ENCODE peak calls at places on chromosomes 2 and 18, in five cellular contexts. One of them, this sample, is unnamed.

GRCh38 chr2:229586746-229587705 is 127.3 kb downstream of the DNER start:
- DNase-seq in cardiac muscle cell: peak
- DNase-seq in bronchial epithelial cell: peak
- DNase-seq in fibroblast of pulmonary artery: peak
- DNase-seq in tibial nerve: peak
- DNase-seq in this sample: peak

GRCh38 chr2:11745613-11746375 is 638 bp upstream of the LPIN1 start:
- DNase-seq in cardiac muscle cell: no peak
- DNase-seq in tibial nerve: no peak
- DNase-seq in fibroblast of pulmonary artery: no peak
- DNase-seq in bronchial epithelial cell: no peak
- DNase-seq in this sample: no peak

GRCh38 chr2:241558532-241559488 is at the start of gene BOK:
- DNase-seq in bronchial epithelial cell: peak
- DNase-seq in fibroblast of pulmonary artery: peak
- DNase-seq in tibial nerve: no peak
- DNase-seq in cardiac muscle cell: peak
- DNase-seq in this sample: no peak

GRCh38 chr18:62715829-62716678 is 713 bp downstream of the PHLPP1 start:
- DNase-seq in fibroblast of pulmonary artery: peak
- DNase-seq in cardiac muscle cell: peak
- DNase-seq in bronchial epithelial cell: peak
- DNase-seq in tibial nerve: no peak
- DNase-seq in this sample: no peak

GRCh38 chr18:47936975-47937374 is 6.5 kb upstream of the SMAD2 start:
- DNase-seq in bronchial epithelial cell: no peak
- DNase-seq in fibroblast of pulmonary artery: no peak
- DNase-seq in cardiac muscle cell: no peak
- DNase-seq in tibial nerve: no peak
- DNase-seq in this sample: peak

GRCh38 chr2:130334026-130334425 is 8.7 kb upstream of the IMP4 start:
- DNase-seq in cardiac muscle cell: no peak
- DNase-seq in tibial nerve: no peak
- DNase-seq in bronchial epithelial cell: no peak
- DNase-seq in fibroblast of pulmonary artery: no peak
- DNase-seq in this sample: no peak

GRCh38 chr2:109225170-109225775 is 96.3 kb downstream of the SH3RF3 start:
- DNase-seq in fibroblast of pulmonary artery: no peak
- DNase-seq in tibial nerve: no peak
- DNase-seq in cardiac muscle cell: no peak
- DNase-seq in bronchial epithelial cell: no peak
- DNase-seq in this sample: no peak

GRCh38 chr2:235406420-235406819 is 87.4 kb upstream of the AGAP1 start:
- DNase-seq in tibial nerve: no peak
- DNase-seq in bronchial epithelial cell: no peak
- DNase-seq in fibroblast of pulmonary artery: no peak
- DNase-seq in cardiac muscle cell: no peak
- DNase-seq in this sample: no peak

GRCh38 chr18:13452448-13452811 is 233.9 kb downstream of the LDLRAD4 start:
- DNase-seq in bronchial epithelial cell: peak
- DNase-seq in cardiac muscle cell: no peak
- DNase-seq in tibial nerve: no peak
- DNase-seq in fibroblast of pulmonary artery: peak
- DNase-seq in this sample: no peak

GRCh38 chr2:186784930-186785329 is 64.0 kb downstream of the ZSWIM2 start:
- DNase-seq in cardiac muscle cell: no peak
- DNase-seq in fibroblast of pulmonary artery: no peak
- DNase-seq in tibial nerve: no peak
- DNase-seq in bronchial epithelial cell: no peak
- DNase-seq in this sample: no peak

GRCh38 chr2:101406867-101407266 is 19.6 kb upstream of the CREG2 start:
- DNase-seq in bronchial epithelial cell: peak
- DNase-seq in cardiac muscle cell: no peak
- DNase-seq in tibial nerve: no peak
- DNase-seq in fibroblast of pulmonary artery: peak
- DNase-seq in this sample: no peak

GRCh38 chr18:72543362-72544055 is 633 bp downstream of the CBLN2 start:
- DNase-seq in tibial nerve: no peak
- DNase-seq in fibroblast of pulmonary artery: no peak
- DNase-seq in bronchial epithelial cell: no peak
- DNase-seq in cardiac muscle cell: peak
- DNase-seq in this sample: no peak

GRCh38 chr2:160478660-160479059 is 14.9 kb downstream of the RBMS1 start:
- DNase-seq in tibial nerve: no peak
- DNase-seq in fibroblast of pulmonary artery: no peak
- DNase-seq in cardiac muscle cell: no peak
- DNase-seq in bronchial epithelial cell: no peak
- DNase-seq in this sample: no peak

GRCh38 chr18:44411971-44412370 is 268.7 kb upstream of the SETBP1 start:
- DNase-seq in cardiac muscle cell: no peak
- DNase-seq in fibroblast of pulmonary artery: no peak
- DNase-seq in bronchial epithelial cell: no peak
- DNase-seq in tibial nerve: no peak
- DNase-seq in this sample: no peak

GRCh38 chr2:23381084-23381483 is 3.9 kb upstream of the KLHL29 start:
- DNase-seq in bronchial epithelial cell: peak
- DNase-seq in cardiac muscle cell: no peak
- DNase-seq in fibroblast of pulmonary artery: peak
- DNase-seq in tibial nerve: no peak
- DNase-seq in this sample: no peak

GRCh38 chr2:33213244-33213643 is 263.2 kb upstream of the RASGRP3 start:
- DNase-seq in fibroblast of pulmonary artery: peak
- DNase-seq in tibial nerve: no peak
- DNase-seq in bronchial epithelial cell: no peak
- DNase-seq in cardiac muscle cell: no peak
- DNase-seq in this sample: no peak

GRCh38 chr2:108139521-108139920 is 100.2 kb upstream of the SULT1C3 start:
- DNase-seq in fibroblast of pulmonary artery: peak
- DNase-seq in bronchial epithelial cell: peak
- DNase-seq in tibial nerve: no peak
- DNase-seq in cardiac muscle cell: peak
- DNase-seq in this sample: peak

GRCh38 chr2:39486071-39486470 is 49.0 kb upstream of the MAP4K3 start:
- DNase-seq in bronchial epithelial cell: no peak
- DNase-seq in fibroblast of pulmonary artery: no peak
- DNase-seq in tibial nerve: no peak
- DNase-seq in cardiac muscle cell: no peak
- DNase-seq in this sample: no peak

GRCh38 chr2:20451761-20452499 is 5.1 kb downstream of the RHOB start:
- DNase-seq in tibial nerve: no peak
- DNase-seq in fibroblast of pulmonary artery: peak
- DNase-seq in bronchial epithelial cell: no peak
- DNase-seq in cardiac muscle cell: no peak
- DNase-seq in this sample: no peak

GRCh38 chr2:240250985-240251847 is 110.8 kb upstream of the OTOS start:
- DNase-seq in fibroblast of pulmonary artery: peak
- DNase-seq in tibial nerve: peak
- DNase-seq in bronchial epithelial cell: peak
- DNase-seq in cardiac muscle cell: no peak
- DNase-seq in this sample: no peak

GRCh38 chr2:45860136-45861106 is 208.9 kb downstream of the PRKCE start:
- DNase-seq in fibroblast of pulmonary artery: peak
- DNase-seq in tibial nerve: peak
- DNase-seq in cardiac muscle cell: peak
- DNase-seq in bronchial epithelial cell: peak
- DNase-seq in this sample: no peak

GRCh38 chr2:45857848-45858520 is 206.5 kb downstream of the PRKCE start:
- DNase-seq in tibial nerve: no peak
- DNase-seq in fibroblast of pulmonary artery: no peak
- DNase-seq in bronchial epithelial cell: no peak
- DNase-seq in cardiac muscle cell: no peak
- DNase-seq in this sample: no peak

GRCh38 chr2:45859682-45860081 is 208.2 kb downstream of the PRKCE start:
- DNase-seq in cardiac muscle cell: no peak
- DNase-seq in bronchial epithelial cell: no peak
- DNase-seq in tibial nerve: no peak
- DNase-seq in fibroblast of pulmonary artery: no peak
- DNase-seq in this sample: no peak

GRCh38 chr2:45867349-45867748 is 215.9 kb downstream of the PRKCE start:
- DNase-seq in cardiac muscle cell: no peak
- DNase-seq in fibroblast of pulmonary artery: no peak
- DNase-seq in bronchial epithelial cell: no peak
- DNase-seq in tibial nerve: no peak
- DNase-seq in this sample: no peak

DNA sequence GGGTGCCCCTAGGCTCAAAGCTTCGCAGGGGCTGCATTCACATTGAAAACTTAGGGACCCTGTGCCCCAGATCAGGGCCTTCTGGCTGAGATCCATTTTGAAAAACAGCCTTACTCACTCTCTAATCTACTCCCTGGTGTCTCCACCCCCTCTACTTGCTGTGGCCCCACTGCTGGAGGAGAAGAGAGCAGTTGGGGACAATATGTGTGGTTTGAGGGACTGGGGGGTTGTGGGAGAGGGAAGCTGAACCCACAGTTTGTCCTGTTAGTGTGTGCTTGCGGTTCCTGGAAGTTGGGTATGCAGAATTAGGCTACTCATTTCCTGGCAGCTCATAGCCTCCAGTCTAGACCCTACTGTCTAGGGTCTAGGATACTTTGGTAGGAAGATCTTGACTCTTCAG is 211.4 kb downstream of the PRKCE start:
- DNase-seq in fibroblast of pulmonary artery: no peak
- DNase-seq in cardiac muscle cell: no peak
- DNase-seq in tibial nerve: no peak
- DNase-seq in bronchial epithelial cell: no peak
- DNase-seq in this sample: peak
- H3K4me3 ChIP-seq in fibroblast of pulmonary artery: no peak
- H3K4me3 ChIP-seq in cardiac muscle cell: no peak
- H3K4me3 ChIP-seq in tibial nerve: no peak
- H3K4me3 ChIP-seq in bronchial epithelial cell: no peak
- H3K4me3 ChIP-seq in this sample: no peak

DNA sequence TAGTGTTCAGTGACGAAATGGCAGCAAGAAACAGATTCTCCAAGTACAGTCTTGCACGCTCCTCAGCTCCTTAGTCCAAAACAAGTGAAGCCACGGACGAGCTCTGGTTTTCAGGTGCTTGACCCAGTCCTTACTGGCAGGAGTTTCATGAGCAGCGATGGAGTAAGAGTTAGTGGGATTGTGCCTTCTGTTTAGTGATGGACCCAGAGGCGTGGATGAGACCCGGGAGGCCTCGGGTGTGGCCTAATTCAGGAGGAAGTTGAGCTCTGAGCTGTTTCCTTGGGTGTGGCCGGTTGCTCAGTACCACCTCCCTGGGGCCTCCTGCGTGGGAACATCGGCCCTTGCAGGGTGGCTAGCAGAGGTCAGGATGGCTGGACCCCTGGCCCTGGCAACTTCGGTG is 52.0 kb downstream of the KIF5C start:
- DNase-seq in cardiac muscle cell: no peak
- DNase-seq in fibroblast of pulmonary artery: no peak
- DNase-seq in bronchial epithelial cell: peak
- DNase-seq in tibial nerve: no peak
- DNase-seq in this sample: no peak
- H3K4me3 ChIP-seq in cardiac muscle cell: no peak
- H3K4me3 ChIP-seq in fibroblast of pulmonary artery: no peak
- H3K4me3 ChIP-seq in bronchial epithelial cell: no peak
- H3K4me3 ChIP-seq in tibial nerve: no peak
- H3K4me3 ChIP-seq in this sample: no peak

DNA sequence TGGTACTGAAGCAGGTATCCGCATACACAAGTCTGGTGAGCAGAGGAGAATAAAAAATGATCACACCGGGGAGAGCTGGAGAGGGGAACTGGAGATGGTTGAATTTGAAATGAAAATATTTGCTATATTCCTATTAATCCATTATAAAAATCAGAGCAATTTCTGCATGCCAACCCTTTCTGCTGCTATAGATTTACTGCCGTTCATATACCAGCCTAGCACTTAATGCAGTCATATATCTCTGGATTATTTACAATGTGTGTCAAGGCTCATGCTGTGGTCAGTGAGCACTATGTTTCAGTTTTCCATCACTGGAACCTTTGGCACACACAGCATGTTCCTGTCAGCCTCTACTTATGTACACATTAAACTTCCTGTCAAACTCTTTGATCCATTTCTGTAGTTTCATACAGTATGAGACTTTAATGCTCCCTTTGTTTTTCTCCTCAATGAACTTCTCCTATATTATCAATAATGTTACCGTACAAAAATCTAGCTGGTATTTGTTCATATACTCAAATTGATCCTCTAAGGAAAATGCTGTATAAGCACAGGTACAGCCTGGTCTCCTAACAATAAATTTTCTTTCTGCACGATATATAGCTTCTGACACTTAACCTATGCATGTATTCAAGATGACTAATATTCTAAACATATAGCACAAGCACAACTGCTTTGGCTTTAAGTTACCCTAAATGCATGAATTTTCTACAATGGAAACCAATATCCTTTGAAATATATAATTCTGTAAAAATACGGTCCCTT is 36.7 kb downstream of the FANCL start:
- DNase-seq in fibroblast of pulmonary artery: no peak
- DNase-seq in tibial nerve: no peak
- DNase-seq in bronchial epithelial cell: peak
- DNase-seq in cardiac muscle cell: no peak
- DNase-seq in this sample: no peak
- H3K4me3 ChIP-seq in fibroblast of pulmonary artery: no peak
- H3K4me3 ChIP-seq in tibial nerve: no peak
- H3K4me3 ChIP-seq in bronchial epithelial cell: no peak
- H3K4me3 ChIP-seq in cardiac muscle cell: no peak
- H3K4me3 ChIP-seq in this sample: no peak

GRCh38 chr2:119521437-119521825 is 2.9 kb downstream of the SCTR start:
- DNase-seq in fibroblast of pulmonary artery: no peak
- DNase-seq in cardiac muscle cell: no peak
- DNase-seq in bronchial epithelial cell: no peak
- DNase-seq in tibial nerve: no peak
- DNase-seq in this sample: no peak

GRCh38 chr2:119523383-119523958 is 812 bp downstream of the SCTR start:
- DNase-seq in fibroblast of pulmonary artery: no peak
- DNase-seq in bronchial epithelial cell: no peak
- DNase-seq in tibial nerve: no peak
- DNase-seq in cardiac muscle cell: no peak
- DNase-seq in this sample: no peak

GRCh38 chr2:119525574-119525973 is 1.3 kb upstream of the SCTR start:
- DNase-seq in tibial nerve: no peak
- DNase-seq in cardiac muscle cell: no peak
- DNase-seq in bronchial epithelial cell: no peak
- DNase-seq in fibroblast of pulmonary artery: no peak
- DNase-seq in this sample: no peak

GRCh38 chr2:119522561-119523110 is 1.6 kb downstream of the SCTR start:
- DNase-seq in fibroblast of pulmonary artery: no peak
- DNase-seq in tibial nerve: no peak
- DNase-seq in cardiac muscle cell: no peak
- DNase-seq in bronchial epithelial cell: no peak
- DNase-seq in this sample: no peak

DNA sequence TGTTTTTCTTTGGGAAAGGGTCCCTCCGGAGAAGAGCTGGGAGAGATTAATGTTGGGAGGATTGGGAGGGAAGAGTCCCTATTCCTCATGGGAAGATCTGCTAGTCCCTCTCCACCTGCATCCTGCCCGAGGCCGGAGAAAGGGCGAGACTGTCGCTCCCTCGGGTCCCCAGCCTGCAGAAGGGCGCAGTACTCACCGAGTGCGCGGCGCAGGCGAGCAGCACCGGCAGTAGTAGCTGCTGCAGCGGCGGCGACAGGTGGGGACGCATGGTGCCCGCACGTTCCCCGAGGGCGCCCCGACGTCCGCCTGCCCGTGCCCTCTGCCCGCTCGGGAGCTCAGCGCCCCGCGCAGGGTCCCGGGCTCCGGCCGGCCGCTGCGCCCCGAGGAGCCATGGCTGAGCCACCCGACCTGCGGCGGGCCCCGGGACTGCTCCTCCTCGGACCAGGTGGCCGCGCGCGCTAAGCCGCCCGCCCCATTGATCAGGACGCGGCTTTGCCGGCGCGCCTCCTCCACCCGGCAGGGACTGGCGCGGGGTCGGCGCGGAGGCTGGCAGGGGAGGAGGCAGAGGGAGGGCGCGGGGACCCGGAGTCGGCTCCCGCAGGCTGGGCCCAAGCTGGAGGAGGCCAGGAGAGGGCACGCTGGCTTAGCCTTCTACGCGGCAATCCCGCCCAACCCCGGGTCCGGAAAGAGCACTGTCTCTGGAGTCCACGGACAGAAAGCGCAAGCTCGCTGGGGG is at the start of gene SCTR:
- DNase-seq in cardiac muscle cell: peak
- DNase-seq in bronchial epithelial cell: no peak
- DNase-seq in fibroblast of pulmonary artery: no peak
- DNase-seq in tibial nerve: no peak
- DNase-seq in this sample: no peak
- H3K4me3 ChIP-seq in cardiac muscle cell: peak
- H3K4me3 ChIP-seq in bronchial epithelial cell: no peak
- H3K4me3 ChIP-seq in fibroblast of pulmonary artery: no peak
- H3K4me3 ChIP-seq in tibial nerve: no peak
- H3K4me3 ChIP-seq in this sample: no peak